ENCODE peak calls at places on chromosomes 13 and 19, in seven cellular contexts. U, K, I, S, B, M and E are unnamed samples.

GRCh38 chr19:47766670-47767069 is 11.8 kb upstream of the SELENOW start:
- DNase-seq in B (no peak), U (no peak), S (no peak), M (no peak), K (no peak), I (no peak), E (no peak)

GRCh38 chr13:106528711-106529414 is 6.6 kb downstream of the EFNB2 start:
- DNase-seq in B (no peak), I (no peak), K (no peak), U (no peak), M (no peak), S (no peak), E (no peak)

GRCh38 chr19:17353386-17353785 is 16.0 kb downstream of the GTPBP3 start:
- DNase-seq in B (no peak), S (no peak), K (no peak), U (no peak), I (no peak), M (no peak), E (no peak)

GRCh38 chr13:69092615-69093322 is 1014.9 kb upstream of the ATXN8OS start:
- DNase-seq in I (no peak), M (no peak), U (no peak), K (no peak), S (no peak), B (no peak), E (no peak)

GRCh38 chr19:33403221-33403972 is 29.9 kb downstream of the CEBPG start:
- DNase-seq in M (peak; percentile 6), K (no peak), U (no peak), B (no peak), I (no peak), S (no peak), E (peak; percentile 15)

GRCh38 chr19:40632311-40633036 is 31.3 kb downstream of the LTBP4 start:
- DNase-seq in B (no peak), M (no peak), K (no peak), S (no peak), I (no peak), U (no peak), E (no peak)

GRCh38 chr13:76222511-76222910 is 586.4 kb downstream of the LMO7 start:
- DNase-seq in S (no peak), M (no peak), B (no peak), I (no peak), K (no peak), U (no peak), E (no peak)

GRCh38 chr19:33281296-33281926 is 20.9 kb downstream of the CEBPA start:
- DNase-seq in S (no peak), M (no peak), I (no peak), K (no peak), B (no peak), U (no peak), E (no peak)

GRCh38 chr19:4583961-4584669 is 24.6 kb upstream of the SEMA6B start:
- DNase-seq in U (no peak), S (no peak), M (peak; percentile 62), B (peak; percentile 38), I (no peak), K (no peak), E (no peak)

GRCh38 chr19:40960780-40961179 is 30.3 kb upstream of the CYP2B6 start:
- DNase-seq in M (no peak), K (no peak), B (no peak), I (no peak), S (no peak), U (no peak), E (no peak)

GRCh38 chr13:74092711-74093110 is 41.5 kb downstream of the KLF12 start:
- DNase-seq in M (no peak), U (no peak), I (no peak), B (no peak), K (no peak), S (no peak), E (no peak)

GRCh38 chr19:19342086-19343015 is 21.7 kb downstream of the MAU2 start:
- DNase-seq in S (no peak), I (no peak), K (no peak), U (no peak), B (peak; percentile 54), M (peak; percentile 81), E (peak; percentile 75)

GRCh38 chr19:19459707-19460251 is 54.3 kb downstream of the GATAD2A start:
- DNase-seq in K (peak; percentile 60), U (peak; percentile 43), M (peak; percentile 39), I (peak; percentile 36), S (no peak), B (peak; percentile 87), E (peak; percentile 56)

GRCh38 chr13:49412749-49413148 is 31.1 kb downstream of the CAB39L start:
- DNase-seq in M (no peak), K (no peak), B (no peak), I (no peak), S (no peak), U (no peak), E (no peak)

GRCh38 chr13:26011996-26012688 is 39.7 kb downstream of the SHISA2 start:
- DNase-seq in B (no peak), S (no peak), U (peak; percentile 19), I (peak; percentile 36), M (no peak), K (peak; percentile 65), E (peak; percentile 56)